ENCODE peak calls at places on chromosomes 7 and 10, in four cellular contexts. J is GM23338, U is ovary, H is body of pancreas. P is an unnamed sample.

GRCh38 chr10:44280211-44280610 is 104.7 kb downstream of the CXCL12 start:
- DNase-seq in U (no peak), J (no peak), H (no peak), P (no peak)

GRCh38 chr7:102912742-102913141 is at the start of gene LRRC17:
- DNase-seq in J (peak), U (peak), H (no peak), P (peak)

GRCh38 chr10:33134011-33134751 is 176.2 kb upstream of the ITGB1 start:
- DNase-seq in U (no peak), J (no peak), H (peak), P (peak)

GRCh38 chr7:139915864-139916716 is 87.0 kb downstream of the TBXAS1 start:
- DNase-seq in U (peak), J (no peak), H (peak), P (peak)

GRCh38 chr7:131933890-131934289 is 377.5 kb upstream of the PODXL start:
- DNase-seq in U (no peak), J (no peak), H (no peak), P (no peak)

GRCh38 chr10:69333205-69333604 is 54.9 kb downstream of the HK1 start:
- DNase-seq in U (no peak), J (peak), H (peak), P (no peak)

GRCh38 chr10:49761789-49762565 is at the start of gene OGDHL:
- DNase-seq in H (peak), J (peak), U (peak), P (no peak)

GRCh38 chr7:76262683-76263402 is 39.6 kb upstream of the HSPB1 start:
- DNase-seq in U (peak), J (peak), H (peak), P (peak)

GRCh38 chr7:100632951-100633717 is 8.2 kb downstream of the TFR2 start:
- DNase-seq in H (no peak), J (peak), U (no peak), P (no peak)

GRCh38 chr7:134714791-134715190 is 64.6 kb upstream of the CALD1 start:
- DNase-seq in U (no peak), J (no peak), H (no peak), P (no peak)

GRCh38 chr10:116756277-116756676 is 13.9 kb upstream of the HSPA12A start:
- DNase-seq in H (no peak), J (no peak), U (no peak), P (no peak)

GRCh38 chr7:143299840-143300239 is 11.7 kb downstream of the CASP2 start:
- DNase-seq in U (no peak), J (peak), H (peak), P (no peak)

GRCh38 chr10:60944159-60944909 is at the start of gene RHOBTB1:
- DNase-seq in H (peak), U (peak), J (peak), P (peak)

GRCh38 chr10:102449321-102450123 is 1.8 kb downstream of the C10orf95 start:
- DNase-seq in U (peak), H (peak), J (peak), P (peak)

GRCh38 chr10:91043173-91043910 is 122.5 kb upstream of the ANKRD1 start:
- DNase-seq in U (no peak), J (peak), H (no peak), P (no peak)

GRCh38 chr10:113431807-113432206 is 121.0 kb upstream of the HABP2 start:
- DNase-seq in H (no peak), J (no peak), U (no peak), P (no peak)

GRCh38 chr10:13528138-13528874 is 508 bp downstream of the BEND7 start:
- DNase-seq in U (peak), H (peak), J (peak), P (no peak)

GRCh38 chr7:22444181-22444966 is 55.6 kb downstream of the STEAP1B start:
- DNase-seq in U (no peak), H (peak), J (no peak), P (no peak)
- H3K4me3 ChIP-seq in U (no peak), H (no peak), J (no peak), P (no peak)

GRCh38 chr7:56174346-56175085 is 58.3 kb upstream of the NUPR2 start:
- DNase-seq in H (no peak), J (no peak), U (no peak), P (no peak)
- H3K4me3 ChIP-seq in H (no peak), J (no peak), U (no peak), P (peak)

GRCh38 chr7:25353191-25353590 is 124.9 kb upstream of the NPVF start:
- DNase-seq in U (no peak), J (no peak), H (no peak), P (no peak)
- H3K4me3 ChIP-seq in U (no peak), J (no peak), H (no peak), P (no peak)

GRCh38 chr10:94683214-94684054 is at the start of gene CYP2C18:
- DNase-seq in H (no peak), U (no peak), J (peak), P (no peak)
- H3K4me3 ChIP-seq in H (no peak), U (no peak), J (no peak), P (no peak)

GRCh38 chr10:114683593-114683992 is 25.5 kb upstream of the ABLIM1 start:
- DNase-seq in J (no peak), U (no peak), H (no peak), P (no peak)

GRCh38 chr10:114686013-114686412 is 27.9 kb upstream of the ABLIM1 start:
- DNase-seq in H (no peak), J (no peak), U (no peak), P (no peak)

GRCh38 chr10:114685456-114685855 is 27.4 kb upstream of the ABLIM1 start:
- DNase-seq in H (peak), J (no peak), U (no peak), P (no peak)

GRCh38 chr10:114684085-114684821 is 26.2 kb upstream of the ABLIM1 start:
- DNase-seq in J (no peak), U (no peak), H (peak), P (no peak)

GRCh38 chr10:114684822-114685209 is 26.7 kb upstream of the ABLIM1 start:
- DNase-seq in U (no peak), H (peak), J (no peak), P (peak)
- H3K4me3 ChIP-seq in U (no peak), H (no peak), J (no peak), P (no peak)

DNA sequence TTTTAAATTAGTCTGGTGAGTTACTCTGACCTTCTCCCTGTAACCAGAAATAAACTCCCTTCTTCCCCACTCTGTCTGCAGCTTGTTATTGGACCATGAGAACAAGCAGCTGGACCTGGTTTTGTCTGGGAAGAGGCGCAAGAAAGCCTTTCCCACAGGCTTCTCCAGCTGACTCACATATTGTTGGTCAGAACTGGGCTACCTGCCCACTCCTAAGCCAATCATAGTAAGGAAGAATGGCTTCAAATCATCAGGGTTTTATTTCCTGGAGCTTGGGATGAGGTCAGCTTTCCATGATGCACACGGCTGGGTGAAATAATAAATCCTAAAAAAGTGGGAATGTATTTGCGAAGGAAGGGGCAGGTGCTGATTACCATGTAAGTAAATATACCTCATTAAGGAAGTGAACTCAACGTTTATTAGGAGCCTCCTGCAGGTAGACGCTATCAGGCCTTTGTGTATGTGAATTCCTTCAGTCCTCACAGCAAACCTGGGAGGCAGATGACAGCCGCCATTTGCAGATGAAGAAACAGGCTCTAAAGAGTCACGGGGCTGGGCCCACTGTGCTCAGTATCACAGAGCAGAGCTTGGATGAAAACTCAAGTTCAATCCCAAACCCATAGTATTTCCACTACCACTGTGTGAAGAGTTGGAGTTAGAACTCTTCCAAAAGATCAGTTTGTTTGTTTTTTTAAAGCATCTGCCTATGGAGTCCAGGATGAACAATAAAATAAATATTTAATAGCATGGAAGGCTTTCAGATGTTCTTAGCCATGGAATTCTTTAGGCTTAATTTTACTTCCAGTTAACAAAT is 32.7 kb downstream of the IL15RA start:
- DNase-seq in J (no peak), H (peak), U (peak), P (peak)
- H3K4me3 ChIP-seq in J (no peak), H (no peak), U (no peak), P (no peak)

DNA sequence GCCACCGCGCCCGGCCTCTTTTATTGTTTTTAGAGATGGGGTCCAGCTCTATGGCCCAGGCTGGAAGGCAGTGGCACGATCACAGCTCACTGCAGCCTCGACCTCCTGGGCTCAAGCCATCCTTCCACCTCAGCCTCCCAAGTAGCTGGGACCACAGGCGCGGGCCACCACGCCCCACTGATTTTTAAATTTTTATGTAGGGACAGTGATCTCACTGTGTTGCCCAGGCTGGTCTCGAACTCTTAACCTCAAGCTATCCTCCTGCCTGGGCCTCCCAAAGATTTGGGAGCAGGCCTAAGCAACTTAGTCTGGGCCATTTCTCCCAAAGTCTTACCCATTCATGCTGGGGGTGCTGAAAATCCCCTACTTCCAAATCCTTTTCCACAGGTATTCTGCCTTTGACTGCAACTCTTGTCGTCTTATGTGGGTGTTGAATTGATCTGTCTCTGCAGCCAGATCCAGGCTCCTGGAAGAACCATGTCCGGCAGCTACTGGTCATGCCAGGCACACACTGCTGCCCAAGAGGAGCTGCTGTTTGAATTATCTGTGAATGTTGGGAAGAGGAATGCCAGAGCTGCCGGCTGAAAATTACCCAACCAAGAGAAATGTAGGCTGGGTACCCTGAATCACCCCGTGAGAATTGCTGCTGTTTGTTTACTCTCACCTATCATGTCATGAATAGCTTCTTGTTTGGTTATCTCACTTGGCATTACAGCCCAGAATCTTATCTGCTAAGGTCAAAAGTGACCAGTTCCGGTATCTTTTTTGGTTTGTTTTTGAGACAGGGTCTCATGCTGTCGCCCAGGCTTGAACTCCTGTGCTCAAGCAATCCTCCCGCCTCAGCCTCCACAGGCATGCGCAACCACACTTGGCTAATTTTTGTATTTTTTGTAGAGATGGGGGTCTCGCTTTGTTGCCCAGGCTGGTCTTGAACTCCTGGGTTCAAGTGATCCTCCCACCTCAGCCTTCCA is 1.1 kb downstream of the ZDHHC4 start:
- DNase-seq in J (no peak), H (no peak), U (no peak), P (no peak)
- H3K4me3 ChIP-seq in J (peak), H (no peak), U (peak), P (peak)

DNA sequence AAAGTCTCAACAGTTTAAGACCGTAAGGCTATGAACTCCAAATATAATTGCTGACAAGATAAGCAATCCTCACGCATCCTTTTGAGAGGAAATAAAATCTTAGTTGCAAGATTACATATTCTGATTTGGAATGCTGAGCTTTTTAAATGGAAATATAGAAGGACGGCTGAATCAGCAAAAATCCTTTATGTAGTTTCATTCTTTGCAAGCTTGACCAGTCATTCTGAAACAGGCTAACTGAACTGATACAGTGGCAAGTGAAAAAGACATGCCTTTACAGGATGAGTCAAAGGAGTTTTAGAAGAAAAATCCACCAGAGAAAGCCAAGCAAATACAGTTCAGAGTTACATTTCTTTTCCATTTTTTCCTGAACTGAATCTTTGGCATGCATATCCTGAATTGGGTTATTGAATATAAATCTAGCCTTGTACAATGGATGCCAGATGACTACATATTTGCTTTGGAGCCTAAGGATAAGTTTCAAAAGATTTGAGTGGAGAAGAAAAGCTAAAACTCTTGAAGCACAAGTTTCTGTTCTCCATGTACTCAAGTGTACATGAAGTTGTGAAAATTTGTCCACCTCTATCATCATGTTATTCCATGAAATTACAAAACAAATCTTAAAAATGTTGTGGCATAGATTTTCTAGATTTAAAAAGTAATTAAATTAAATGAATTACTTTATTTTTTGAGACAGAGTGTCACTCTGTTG is 4.4 kb downstream of the VIM start:
- DNase-seq in H (no peak), U (no peak), J (no peak), P (no peak)
- H3K4me3 ChIP-seq in H (no peak), U (peak), J (no peak), P (peak)

GRCh38 chr7:39838326-39838725 is 111.7 kb upstream of the CDK13 start:
- DNase-seq in J (no peak), H (no peak), U (peak), P (peak)

GRCh38 chr7:39827571-39827970 is 122.5 kb upstream of the CDK13 start:
- DNase-seq in H (no peak), J (no peak), U (no peak), P (no peak)

GRCh38 chr7:39829028-39829427 is 121.0 kb upstream of the CDK13 start:
- DNase-seq in H (no peak), U (no peak), J (peak), P (no peak)

GRCh38 chr7:39832519-39833085 is 117.5 kb upstream of the CDK13 start:
- DNase-seq in U (no peak), H (no peak), J (no peak), P (no peak)
- H3K4me3 ChIP-seq in U (peak), H (no peak), J (peak), P (no peak)

DNA sequence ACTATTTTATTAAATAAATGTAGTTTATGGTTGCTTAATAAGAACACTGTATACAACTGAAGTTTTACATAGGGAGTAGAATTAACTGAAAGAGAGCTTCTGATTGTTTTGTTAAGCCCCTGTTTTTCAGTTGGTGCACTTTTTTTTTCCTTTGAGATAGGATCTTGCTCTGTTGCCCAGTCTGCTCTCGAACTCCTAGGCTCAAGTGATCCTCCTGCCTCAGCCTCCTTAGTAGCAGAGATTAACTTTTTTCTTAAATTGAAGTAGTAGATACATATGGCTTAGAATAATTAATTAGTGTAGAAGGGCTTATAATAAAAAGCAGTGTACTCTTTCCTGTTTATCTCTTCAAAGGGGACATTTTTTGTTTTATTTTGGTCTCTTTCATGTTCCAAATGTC is 11.2 kb downstream of the SDHAF3 start:
- DNase-seq in J (no peak), U (no peak), H (no peak), P (no peak)
- H3K4me3 ChIP-seq in J (no peak), U (no peak), H (no peak), P (no peak)